ENCODE peak calls at places on chromosome 2, in six cellular contexts. S is CD8-positive, alpha-beta T cell; I is left ventricle myocardium inferior; F is A549; B is right atrium auricular region; X is small intestine. G is an unnamed sample.

GRCh38 chr2:219002395-219003266 is 9.4 kb upstream of the CRYBA2 start:
- DNase-seq in S (no peak), I (no peak), F (peak), B (no peak), X (peak), G (no peak)

GRCh38 chr2:63790491-63790890 is 51.2 kb upstream of the UGP2 start:
- DNase-seq in S (no peak), I (no peak), F (no peak), B (no peak), X (no peak), G (no peak)

GRCh38 chr2:205527801-205528200 is 154.5 kb upstream of the NRP2 start:
- DNase-seq in S (no peak), I (no peak), F (no peak), B (no peak), X (no peak), G (peak)

GRCh38 chr2:149544692-149545091 is 42.9 kb downstream of the MMADHC start:
- DNase-seq in S (no peak), I (no peak), F (no peak), B (no peak), X (peak), G (no peak)

GRCh38 chr2:128395640-128396499 is 77.2 kb upstream of the HS6ST1 start:
- DNase-seq in S (no peak), I (no peak), F (no peak), B (no peak), X (no peak), G (peak)

GRCh38 chr2:6824962-6825361 is 40.7 kb downstream of the CMPK2 start:
- DNase-seq in S (no peak), I (no peak), F (no peak), B (no peak), X (peak), G (peak)

GRCh38 chr2:205166749-205167148 is 515.6 kb upstream of the NRP2 start:
- DNase-seq in S (no peak), I (peak), F (no peak), B (no peak), X (no peak), G (no peak)

GRCh38 chr2:174682578-174683391 is 81.5 kb downstream of the CHRNA1 start:
- DNase-seq in S (peak), I (peak), F (peak), B (no peak), X (peak), G (no peak)

GRCh38 chr2:143452817-143453462 is 323.7 kb downstream of the ARHGAP15 start:
- DNase-seq in S (peak), I (no peak), F (no peak), B (no peak), X (peak), G (no peak)

DNA sequence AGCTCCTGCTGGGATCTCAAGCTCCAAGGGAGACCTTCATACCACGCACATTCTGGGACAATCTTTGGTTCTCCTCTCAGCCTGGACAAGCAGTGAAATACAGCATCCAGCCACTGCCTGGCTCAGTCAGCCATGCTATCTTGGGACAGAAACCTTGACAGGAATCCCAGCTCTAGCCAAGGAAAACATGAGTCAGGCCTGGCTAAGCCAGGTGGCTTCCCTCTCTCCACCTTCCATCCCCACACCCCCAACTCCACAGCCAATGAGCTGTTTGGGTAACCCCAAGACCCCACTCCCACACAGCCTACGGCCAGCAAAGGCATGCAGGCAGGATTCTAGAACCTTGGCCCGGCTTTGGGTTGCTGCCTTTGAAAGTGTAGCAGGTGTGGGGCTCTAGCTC is 64.9 kb downstream of the MCFD2 start:
- DNase-seq in S (no peak), I (peak), F (no peak), B (no peak), X (no peak), G (no peak)
- H3K27ac ChIP-seq in S (no peak), I (peak), F (peak), B (peak), X (no peak), G (peak)

DNA sequence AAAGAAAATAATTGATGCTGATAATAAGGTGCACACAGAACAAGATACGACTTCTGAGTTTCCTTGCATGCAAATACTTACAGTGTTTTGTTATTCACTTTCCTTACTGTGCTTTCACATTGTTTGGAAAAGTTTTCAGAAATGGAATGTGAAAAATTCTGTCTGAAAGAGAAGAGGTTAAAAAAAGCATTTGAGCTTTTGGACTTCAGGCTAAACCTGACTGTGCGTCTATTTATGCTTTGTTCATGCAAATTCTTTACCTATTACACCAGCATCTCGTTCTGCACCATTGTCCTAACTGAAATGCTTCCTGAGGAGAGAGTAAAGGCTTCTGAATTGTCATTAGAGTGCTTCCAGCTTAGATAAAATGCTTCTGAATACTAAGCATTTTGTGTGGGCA is 61.4 kb downstream of the LHCGR start:
- DNase-seq in S (no peak), I (no peak), F (no peak), B (no peak), X (no peak), G (no peak)
- H3K27ac ChIP-seq in S (no peak), I (no peak), F (no peak), B (no peak), X (no peak), G (peak)

DNA sequence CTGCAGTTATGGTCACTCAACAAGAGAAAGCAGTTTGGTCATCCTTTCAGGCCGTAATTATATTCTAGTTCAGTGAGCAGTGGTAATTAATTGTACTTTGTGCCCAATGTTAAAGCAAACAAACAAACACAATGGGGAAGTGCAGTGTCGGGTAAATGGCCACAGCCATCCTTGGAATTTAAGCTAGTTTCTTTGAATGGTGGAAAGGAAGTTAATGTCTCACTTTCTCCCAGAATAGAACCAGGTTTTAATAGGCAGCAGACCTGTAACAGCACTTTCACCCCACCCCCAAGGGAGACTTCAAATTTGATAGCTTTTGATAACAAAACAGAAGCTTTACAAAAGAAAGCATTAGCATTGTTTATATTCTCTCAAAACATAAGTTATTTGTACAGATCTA is 19.9 kb upstream of the ITGAV start:
- DNase-seq in S (no peak), I (no peak), F (no peak), B (no peak), X (peak), G (no peak)
- H3K27ac ChIP-seq in S (no peak), I (no peak), F (peak), B (no peak), X (no peak), G (peak)

GRCh38 chr2:105388971-105389381 is 9.9 kb downstream of the FHL2 start:
- DNase-seq in S (no peak), I (no peak), F (no peak), B (no peak), X (no peak), G (no peak)
- H3K27ac ChIP-seq in S (no peak), I (peak), F (no peak), B (peak), X (no peak), G (peak)

DNA sequence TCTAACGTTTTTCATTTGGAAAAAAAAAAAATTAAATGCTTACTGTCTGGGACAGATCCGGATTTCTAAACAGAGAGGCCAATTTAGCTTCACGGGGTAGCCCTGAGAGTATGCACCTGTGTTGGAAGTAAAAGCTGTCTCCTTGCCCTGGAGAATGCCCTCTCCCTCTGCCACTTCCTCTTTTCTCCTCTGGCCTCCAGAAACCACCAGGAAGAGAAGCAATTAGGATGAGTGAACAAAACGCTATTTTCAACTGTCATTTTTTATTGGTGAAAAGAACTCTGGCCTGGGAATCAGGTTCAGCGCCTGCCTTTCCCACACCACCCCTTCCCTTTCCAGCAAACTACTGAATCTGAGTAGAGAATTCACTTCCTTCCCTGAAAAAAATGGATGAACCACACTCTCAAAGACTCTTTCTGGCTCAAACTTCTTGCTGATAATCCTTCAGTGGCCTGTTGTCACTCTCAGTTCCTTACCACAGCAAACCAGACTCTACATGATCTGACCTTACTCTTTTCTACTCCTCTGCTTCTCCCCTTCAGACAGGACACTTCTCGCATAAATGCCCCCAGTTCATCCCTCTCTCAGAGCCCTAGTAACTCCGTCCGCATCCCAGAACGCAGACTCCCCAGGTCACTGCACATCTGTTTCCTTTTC is 29.8 kb downstream of the KLF7 start:
- DNase-seq in S (no peak), I (no peak), F (no peak), B (no peak), X (no peak), G (no peak)
- H3K27ac ChIP-seq in S (no peak), I (peak), F (peak), B (peak), X (no peak), G (peak)

GRCh38 chr2:11379558-11379957 is 35.1 kb upstream of the ROCK2 start:
- DNase-seq in S (no peak), I (no peak), F (no peak), B (no peak), X (no peak), G (no peak)

GRCh38 chr2:11375689-11376027 is 31.2 kb upstream of the ROCK2 start:
- DNase-seq in S (no peak), I (no peak), F (no peak), B (no peak), X (no peak), G (no peak)

GRCh38 chr2:11375025-11375688 is 30.7 kb upstream of the ROCK2 start:
- DNase-seq in S (no peak), I (no peak), F (no peak), B (no peak), X (no peak), G (no peak)

GRCh38 chr2:11376071-11376470 is 31.6 kb upstream of the ROCK2 start:
- DNase-seq in S (no peak), I (no peak), F (no peak), B (no peak), X (no peak), G (no peak)

DNA sequence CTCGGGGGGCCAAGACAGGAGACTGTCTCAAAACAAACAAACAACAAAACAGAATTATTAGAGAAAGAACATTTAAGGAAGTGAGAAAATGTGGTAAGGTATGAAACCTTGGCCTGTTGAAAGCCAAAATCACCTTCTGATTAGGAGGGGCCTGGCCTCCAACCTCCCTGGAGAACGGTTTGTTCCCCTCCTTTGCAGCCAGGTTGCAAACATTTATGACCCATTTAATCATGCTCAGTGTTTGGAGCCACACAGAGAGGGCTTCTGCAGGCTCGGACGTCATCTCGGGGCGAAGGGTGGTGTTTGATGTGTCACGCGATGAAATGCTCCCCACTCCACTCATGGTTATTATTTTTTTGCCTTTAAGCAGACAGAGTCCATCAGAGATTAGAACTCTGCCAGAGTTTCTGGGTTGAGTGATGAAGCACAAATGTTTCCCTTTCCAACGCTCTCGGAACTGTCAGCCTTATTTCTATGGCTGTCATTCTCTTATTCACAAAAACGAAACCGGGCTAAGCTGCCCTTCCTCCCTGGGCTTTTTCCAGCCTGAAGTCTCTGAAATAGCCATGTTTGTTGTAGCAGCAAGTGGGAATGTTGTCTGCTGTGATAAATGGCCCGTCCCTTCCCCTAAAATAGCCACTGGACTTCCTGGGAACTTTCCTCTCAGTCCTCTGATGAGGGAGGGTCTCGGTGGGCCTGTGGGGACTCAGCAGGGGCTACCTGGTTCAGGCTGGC is 33.6 kb upstream of the ROCK2 start:
- DNase-seq in S (no peak), I (no peak), F (no peak), B (no peak), X (peak), G (no peak)
- H3K27ac ChIP-seq in S (no peak), I (peak), F (no peak), B (peak), X (peak), G (no peak)

DNA sequence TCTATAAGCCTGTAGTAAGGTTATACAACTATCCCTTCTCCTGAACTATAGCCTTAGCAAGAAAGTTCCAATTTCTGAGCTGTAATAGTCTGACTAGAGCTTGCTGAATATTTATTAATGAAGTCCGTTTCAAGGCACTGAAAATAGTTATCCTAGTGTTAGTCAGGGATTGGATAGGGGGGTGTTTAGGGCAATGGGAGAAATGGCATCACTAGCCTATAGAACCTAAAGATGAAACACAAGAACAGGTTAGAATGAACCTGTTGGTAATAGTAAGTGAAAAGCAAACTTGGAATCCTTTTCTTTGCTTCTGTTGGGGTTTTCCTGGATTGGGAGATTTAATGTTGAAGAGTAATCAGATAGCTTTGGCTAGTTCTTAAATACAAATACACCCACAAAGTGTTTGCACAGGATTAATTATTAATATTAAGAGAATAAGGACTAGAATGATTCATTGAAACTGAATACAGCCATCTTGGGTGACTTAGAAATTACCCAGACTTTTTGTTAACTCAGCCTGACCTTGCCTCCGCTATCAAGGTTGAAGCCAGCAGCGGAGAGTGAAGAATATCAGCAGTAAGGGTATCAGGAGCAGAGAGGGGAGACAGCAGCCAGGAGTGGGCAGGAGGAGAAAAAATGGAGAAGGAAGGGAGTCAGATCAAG is 14.4 kb downstream of the CCNT2 start:
- DNase-seq in S (no peak), I (no peak), F (peak), B (no peak), X (peak), G (no peak)
- H3K27ac ChIP-seq in S (no peak), I (no peak), F (peak), B (no peak), X (peak), G (no peak)

G was measured in epithelial cell of prostate.